ENCODE peak calls at places on chromosome 9, in six cellular contexts. P, I, Q, C, O and A are unnamed samples.

GRCh38 chr9:26975728-26976707 is 19.8 kb downstream of the IFT74 start:
- DNase-seq in O (peak; percentile 81), P (peak; percentile 46), C (peak; percentile 38), I (no peak), Q (peak; percentile 72), A (peak; percentile 26)

GRCh38 chr9:102521097-102521755 is 473.9 kb upstream of the CYLC2 start:
- DNase-seq in C (no peak), Q (no peak), I (no peak), O (no peak), P (no peak), A (no peak)

GRCh38 chr9:715310-715709 is 126.2 kb upstream of the DMRT1 start:
- DNase-seq in I (no peak), O (no peak), P (no peak), Q (no peak), C (no peak), A (no peak)

GRCh38 chr9:38182321-38182720 is 113.3 kb upstream of the SHB start:
- DNase-seq in Q (no peak), C (no peak), I (peak; percentile 57), O (no peak), P (no peak), A (no peak)

GRCh38 chr9:4923580-4924544 is 61.2 kb upstream of the JAK2 start:
- DNase-seq in O (peak; percentile 83), P (peak; percentile 44), C (peak; percentile 27), I (no peak), Q (peak; percentile 36), A (peak; percentile 7)

GRCh38 chr9:133103183-133103986 is 17.7 kb downstream of the RALGDS start:
- DNase-seq in C (peak; percentile 78), I (peak; percentile 4), Q (peak; percentile 53), P (peak; percentile 19), O (peak; percentile 87), A (no peak)

GRCh38 chr9:108552459-108553040 is 303.2 kb downstream of the ACTL7B start:
- DNase-seq in P (peak; percentile 23), C (no peak), Q (peak; percentile 27), O (peak; percentile 10), I (no peak), A (peak; percentile 75)

GRCh38 chr9:34987160-34988040 is 2.1 kb upstream of the DNAJB5 start:
- DNase-seq in Q (no peak), C (no peak), I (peak; percentile 70), O (no peak), P (no peak), A (no peak)

GRCh38 chr9:127388037-127388855 is 8.7 kb upstream of the SLC2A8 start:
- DNase-seq in I (no peak), O (peak; percentile 81), C (peak; percentile 91), Q (peak; percentile 82), P (peak; percentile 98), A (peak; percentile 94)

GRCh38 chr9:23979491-23979890 is 153.5 kb upstream of the ELAVL2 start:
- DNase-seq in I (no peak), Q (no peak), P (no peak), C (no peak), O (no peak), A (no peak)

GRCh38 chr9:128911529-128912035 is 9.2 kb upstream of the PHYHD1 start:
- DNase-seq in C (peak; percentile 69), I (no peak), P (peak; percentile 77), Q (peak; percentile 65), O (no peak), A (no peak)

GRCh38 chr9:7970666-7971335 is 171.2 kb upstream of the DMAC1 start:
- DNase-seq in O (no peak), P (no peak), Q (no peak), I (no peak), C (no peak), A (no peak)

GRCh38 chr9:91720313-91720712 is 229.7 kb downstream of the ROR2 start:
- DNase-seq in O (no peak), I (no peak), Q (no peak), C (no peak), P (peak; percentile 55), A (no peak)

GRCh38 chr9:112421771-112422222 is 41.9 kb downstream of the HSDL2 start:
- DNase-seq in Q (no peak), I (no peak), O (no peak), C (no peak), P (peak; percentile 48), A (no peak)

GRCh38 chr9:130110596-130111021 is 56.9 kb downstream of the GPR107 start:
- DNase-seq in C (no peak), P (peak; percentile 59), Q (no peak), I (no peak), O (no peak), A (no peak)

GRCh38 chr9:106883626-106884190 is 20.7 kb downstream of the ZNF462 start:
- DNase-seq in O (peak; percentile 26), P (peak; percentile 52), I (no peak), C (no peak), Q (no peak), A (no peak)

GRCh38 chr9:130952065-130952762 is 13.2 kb upstream of the FIBCD1 start:
- DNase-seq in Q (no peak), O (no peak), I (no peak), P (no peak), C (no peak), A (no peak)

GRCh38 chr9:129889936-129890717 is 54.9 kb downstream of the USP20 start:
- DNase-seq in C (no peak), O (no peak), P (no peak), Q (no peak), I (no peak), A (no peak)

GRCh38 chr9:75962186-75963036 is 71.9 kb downstream of the PCSK5 start:
- DNase-seq in C (no peak), I (no peak), Q (no peak), O (peak; percentile 78), P (no peak), A (peak; percentile 11)

GRCh38 chr9:38296853-38297252 is 95.6 kb upstream of the ALDH1B1 start:
- DNase-seq in O (no peak), Q (no peak), P (no peak), I (no peak), C (no peak), A (no peak)

GRCh38 chr9:34994429-34995287 is 5.1 kb downstream of the DNAJB5 start:
- DNase-seq in C (peak; percentile 69), Q (peak; percentile 58), O (peak; percentile 68), P (peak; percentile 49), I (peak; percentile 3), A (peak; percentile 32)

GRCh38 chr9:108040783-108041182 is 551.2 kb upstream of the KLF4 start:
- DNase-seq in O (no peak), P (peak; percentile 54), C (peak; percentile 49), Q (peak; percentile 26), I (no peak), A (no peak)

GRCh38 chr9:84917366-84918063 is 248.0 kb downstream of the NTRK2 start:
- DNase-seq in I (no peak), C (no peak), P (no peak), O (no peak), Q (no peak), A (no peak)

GRCh38 chr9:121333950-121334773 is 35.9 kb downstream of the STOM start:
- DNase-seq in C (no peak), I (no peak), Q (no peak), P (no peak), O (no peak), A (no peak)

GRCh38 chr9:73183917-73184861 is 32.5 kb downstream of the ANXA1 start:
- DNase-seq in I (peak; percentile 14), Q (peak; percentile 65), C (peak; percentile 19), O (peak; percentile 66), P (peak; percentile 65), A (peak; percentile 63)

GRCh38 chr9:22446950-22447606 is 454 bp downstream of the DMRTA1 start:
- DNase-seq in Q (peak; percentile 83), O (no peak), P (peak; percentile 20), C (peak; percentile 29), I (peak; percentile 56), A (no peak)

GRCh38 chr9:100911273-100911672 is 117.3 kb upstream of the PLPPR1 start:
- DNase-seq in P (no peak), I (peak; percentile 63), C (no peak), O (no peak), Q (no peak), A (no peak)

GRCh38 chr9:35116539-35116897 is 856 bp upstream of the ATOSB start:
- DNase-seq in O (no peak), I (no peak), P (no peak), Q (no peak), C (no peak), A (no peak)

GRCh38 chr9:82599550-82599949 is 463.4 kb downstream of the RASEF start:
- DNase-seq in I (no peak), O (no peak), C (no peak), P (no peak), Q (no peak), A (no peak)

GRCh38 chr9:132056717-132057429 is 22.8 kb downstream of the MED27 start:
- DNase-seq in Q (no peak), P (no peak), O (no peak), C (no peak), I (peak; percentile 62), A (no peak)

GRCh38 chr9:98719055-98719454 is 10.3 kb upstream of the GABBR2 start:
- DNase-seq in O (no peak), Q (no peak), I (no peak), C (no peak), P (no peak), A (no peak)

GRCh38 chr9:77170991-77171699 is 6.2 kb upstream of the VPS13A start:
- DNase-seq in Q (no peak), P (no peak), O (no peak), C (no peak), I (no peak), A (no peak)

GRCh38 chr9:132995121-132995420 is 16.6 kb downstream of the GFI1B start:
- DNase-seq in P (no peak), O (no peak), C (no peak), I (no peak), Q (no peak), A (no peak)

GRCh38 chr9:96419691-96419969 is 1.5 kb upstream of the ZNF367 start:
- DNase-seq in P (no peak), Q (no peak), I (no peak), C (no peak), O (no peak), A (no peak)

GRCh38 chr9:16023466-16023865 is 470.6 kb downstream of the CCDC171 start:
- DNase-seq in Q (no peak), I (no peak), O (no peak), C (peak; percentile 48), P (peak; percentile 84), A (no peak)

GRCh38 chr9:22147818-22148573 is 138.9 kb upstream of the CDKN2B start:
- DNase-seq in C (peak; percentile 52), Q (peak; percentile 90), O (no peak), I (no peak), P (peak; percentile 98), A (no peak)

GRCh38 chr9:131404581-131404980 is 10.7 kb downstream of the PRRC2B start:
- DNase-seq in P (peak; percentile 46), I (no peak), Q (no peak), C (peak; percentile 37), O (no peak), A (no peak)